ENCODE peak calls at places on chromosomes 16 and 17, in nine cellular contexts. One of them, this sample, is unnamed.

GRCh38 chr16:85552980-85553435 is 60.1 kb upstream of the GSE1 start:
- DNase-seq in SK-N-SH: peak; percentile 88
- DNase-seq in fibroblast of lung: no peak
- DNase-seq in ovary: no peak
- DNase-seq in esophagus muscularis mucosa: no peak
- DNase-seq in neuronal stem cell: no peak
- DNase-seq in H1: no peak
- DNase-seq in naive thymus-derived CD4-positive, alpha-beta T cell: no peak
- DNase-seq in left ventricle myocardium inferior: no peak
- DNase-seq in this sample: no peak

GRCh38 chr17:16584273-16584995 is 15.4 kb upstream of the ZNF287 start:
- DNase-seq in SK-N-SH: peak; percentile 95
- DNase-seq in fibroblast of lung: peak; percentile 75
- DNase-seq in ovary: peak; percentile 91
- DNase-seq in esophagus muscularis mucosa: peak; percentile 98
- DNase-seq in neuronal stem cell: peak; percentile 78
- DNase-seq in H1: peak; percentile 60
- DNase-seq in naive thymus-derived CD4-positive, alpha-beta T cell: peak; percentile 94
- DNase-seq in left ventricle myocardium inferior: peak; percentile 94
- DNase-seq in this sample: peak; percentile 95

GRCh38 chr17:45279898-45280297 is 18.0 kb upstream of the SPATA32 start:
- DNase-seq in SK-N-SH: no peak
- DNase-seq in fibroblast of lung: no peak
- DNase-seq in ovary: no peak
- DNase-seq in esophagus muscularis mucosa: no peak
- DNase-seq in neuronal stem cell: no peak
- DNase-seq in H1: no peak
- DNase-seq in naive thymus-derived CD4-positive, alpha-beta T cell: no peak
- DNase-seq in left ventricle myocardium inferior: peak; percentile 49
- DNase-seq in this sample: no peak

GRCh38 chr16:68377667-68378420 is 67.0 kb downstream of the PRMT7 start:
- DNase-seq in SK-N-SH: peak; percentile 89
- DNase-seq in fibroblast of lung: peak; percentile 33
- DNase-seq in ovary: no peak
- DNase-seq in esophagus muscularis mucosa: no peak
- DNase-seq in neuronal stem cell: no peak
- DNase-seq in H1: no peak
- DNase-seq in naive thymus-derived CD4-positive, alpha-beta T cell: no peak
- DNase-seq in left ventricle myocardium inferior: no peak
- DNase-seq in this sample: no peak

GRCh38 chr16:28974007-28974436 is 556 bp upstream of the SPNS1 start:
- DNase-seq in SK-N-SH: peak; percentile 78
- DNase-seq in fibroblast of lung: peak; percentile 52
- DNase-seq in ovary: peak; percentile 62
- DNase-seq in esophagus muscularis mucosa: no peak
- DNase-seq in neuronal stem cell: peak; percentile 59
- DNase-seq in H1: peak; percentile 15
- DNase-seq in naive thymus-derived CD4-positive, alpha-beta T cell: no peak
- DNase-seq in left ventricle myocardium inferior: peak; percentile 40
- DNase-seq in this sample: peak; percentile 61

GRCh38 chr17:73342549-73343167 is 30.9 kb upstream of the CDC42EP4 start:
- DNase-seq in SK-N-SH: no peak
- DNase-seq in fibroblast of lung: peak; percentile 74
- DNase-seq in ovary: no peak
- DNase-seq in esophagus muscularis mucosa: no peak
- DNase-seq in neuronal stem cell: peak; percentile 56
- DNase-seq in H1: no peak
- DNase-seq in naive thymus-derived CD4-positive, alpha-beta T cell: no peak
- DNase-seq in left ventricle myocardium inferior: no peak
- DNase-seq in this sample: no peak

GRCh38 chr16:86597880-86598606 is 19.7 kb downstream of the FOXL1 start:
- DNase-seq in SK-N-SH: no peak
- DNase-seq in fibroblast of lung: peak; percentile 70
- DNase-seq in ovary: no peak
- DNase-seq in esophagus muscularis mucosa: no peak
- DNase-seq in neuronal stem cell: no peak
- DNase-seq in H1: no peak
- DNase-seq in naive thymus-derived CD4-positive, alpha-beta T cell: no peak
- DNase-seq in left ventricle myocardium inferior: no peak
- DNase-seq in this sample: peak; percentile 83

GRCh38 chr17:48307814-48308411 is 122.1 kb downstream of the SKAP1 start:
- DNase-seq in SK-N-SH: peak; percentile 48
- DNase-seq in fibroblast of lung: peak; percentile 62
- DNase-seq in ovary: no peak
- DNase-seq in esophagus muscularis mucosa: no peak
- DNase-seq in neuronal stem cell: peak; percentile 23
- DNase-seq in H1: peak; percentile 15
- DNase-seq in naive thymus-derived CD4-positive, alpha-beta T cell: peak; percentile 34
- DNase-seq in left ventricle myocardium inferior: peak; percentile 23
- DNase-seq in this sample: no peak

GRCh38 chr17:18160128-18160856 is 23.3 kb upstream of the ALKBH5 start:
- DNase-seq in SK-N-SH: no peak
- DNase-seq in fibroblast of lung: no peak
- DNase-seq in ovary: no peak
- DNase-seq in esophagus muscularis mucosa: no peak
- DNase-seq in neuronal stem cell: no peak
- DNase-seq in H1: no peak
- DNase-seq in naive thymus-derived CD4-positive, alpha-beta T cell: no peak
- DNase-seq in left ventricle myocardium inferior: no peak
- DNase-seq in this sample: no peak

GRCh38 chr17:36928450-36929125 is 8.7 kb upstream of the LHX1 start:
- DNase-seq in SK-N-SH: no peak
- DNase-seq in fibroblast of lung: no peak
- DNase-seq in ovary: no peak
- DNase-seq in esophagus muscularis mucosa: no peak
- DNase-seq in neuronal stem cell: no peak
- DNase-seq in H1: no peak
- DNase-seq in naive thymus-derived CD4-positive, alpha-beta T cell: no peak
- DNase-seq in left ventricle myocardium inferior: no peak
- DNase-seq in this sample: no peak

GRCh38 chr17:36926226-36926625 is 11.0 kb upstream of the LHX1 start:
- DNase-seq in SK-N-SH: no peak
- DNase-seq in fibroblast of lung: no peak
- DNase-seq in ovary: no peak
- DNase-seq in esophagus muscularis mucosa: no peak
- DNase-seq in neuronal stem cell: no peak
- DNase-seq in H1: no peak
- DNase-seq in naive thymus-derived CD4-positive, alpha-beta T cell: no peak
- DNase-seq in left ventricle myocardium inferior: no peak
- DNase-seq in this sample: no peak

GRCh38 chr17:36923814-36924221 is 13.5 kb upstream of the LHX1 start:
- DNase-seq in SK-N-SH: no peak
- DNase-seq in fibroblast of lung: peak; percentile 65
- DNase-seq in ovary: no peak
- DNase-seq in esophagus muscularis mucosa: no peak
- DNase-seq in neuronal stem cell: no peak
- DNase-seq in H1: no peak
- DNase-seq in naive thymus-derived CD4-positive, alpha-beta T cell: no peak
- DNase-seq in left ventricle myocardium inferior: no peak
- DNase-seq in this sample: no peak

GRCh38 chr17:36930501-36930900 is 6.8 kb upstream of the LHX1 start:
- DNase-seq in SK-N-SH: no peak
- DNase-seq in fibroblast of lung: no peak
- DNase-seq in ovary: no peak
- DNase-seq in esophagus muscularis mucosa: no peak
- DNase-seq in neuronal stem cell: no peak
- DNase-seq in H1: no peak
- DNase-seq in naive thymus-derived CD4-positive, alpha-beta T cell: no peak
- DNase-seq in left ventricle myocardium inferior: no peak
- DNase-seq in this sample: no peak

GRCh38 chr17:36926701-36927100 is 10.6 kb upstream of the LHX1 start:
- DNase-seq in SK-N-SH: no peak
- DNase-seq in fibroblast of lung: no peak
- DNase-seq in ovary: no peak
- DNase-seq in esophagus muscularis mucosa: no peak
- DNase-seq in neuronal stem cell: no peak
- DNase-seq in H1: no peak
- DNase-seq in naive thymus-derived CD4-positive, alpha-beta T cell: no peak
- DNase-seq in left ventricle myocardium inferior: no peak
- DNase-seq in this sample: no peak
- H3K27me3 ChIP-seq in SK-N-SH: peaks cover 45% of the 10 kb centered on the region
- H3K27me3 ChIP-seq in fibroblast of lung: peaks cover 53% of the 10 kb centered on the region
- H3K27me3 ChIP-seq in ovary: peaks cover 2% of the 10 kb centered on the region
- H3K27me3 ChIP-seq in esophagus muscularis mucosa: peaks cover 39% of the 10 kb centered on the region
- H3K27me3 ChIP-seq in neuronal stem cell: peaks cover 17% of the 10 kb centered on the region
- H3K27me3 ChIP-seq in H1: peaks cover 42% of the 10 kb centered on the region
- H3K27me3 ChIP-seq in naive thymus-derived CD4-positive, alpha-beta T cell: peaks cover 27% of the 10 kb centered on the region
- H3K27me3 ChIP-seq in left ventricle myocardium inferior: peaks cover 100% of the 10 kb centered on the region
- H3K27me3 ChIP-seq in this sample: no peaks in the 10 kb centered on the region

GRCh38 chr17:38926290-38927070 is 1.1 kb downstream of the LASP1NB start:
- DNase-seq in SK-N-SH: no peak
- DNase-seq in fibroblast of lung: peak; percentile 60
- DNase-seq in ovary: no peak
- DNase-seq in esophagus muscularis mucosa: peak; percentile 37
- DNase-seq in neuronal stem cell: no peak
- DNase-seq in H1: no peak
- DNase-seq in naive thymus-derived CD4-positive, alpha-beta T cell: no peak
- DNase-seq in left ventricle myocardium inferior: no peak
- DNase-seq in this sample: no peak
- H3K27ac ChIP-seq in SK-N-SH: peak overlapping the region; percentile 73
- H3K27ac ChIP-seq in fibroblast of lung: no peak overlapping the region
- H3K27ac ChIP-seq in ovary: no peak overlapping the region
- H3K27ac ChIP-seq in esophagus muscularis mucosa: no peak overlapping the region
- H3K27ac ChIP-seq in neuronal stem cell: no peak overlapping the region
- H3K27ac ChIP-seq in H1: no peak overlapping the region
- H3K27ac ChIP-seq in naive thymus-derived CD4-positive, alpha-beta T cell: no peak overlapping the region
- H3K27ac ChIP-seq in left ventricle myocardium inferior: peak overlapping the region; percentile 53
- H3K27ac ChIP-seq in this sample: peak overlapping the region; percentile 32

GRCh38 chr16:20911361-20911760 is 10.8 kb downstream of the LYRM1 start:
- DNase-seq in SK-N-SH: no peak
- DNase-seq in fibroblast of lung: peak; percentile 76
- DNase-seq in ovary: no peak
- DNase-seq in esophagus muscularis mucosa: no peak
- DNase-seq in neuronal stem cell: no peak
- DNase-seq in H1: no peak
- DNase-seq in naive thymus-derived CD4-positive, alpha-beta T cell: no peak
- DNase-seq in left ventricle myocardium inferior: no peak
- DNase-seq in this sample: no peak
- H3K4me3 ChIP-seq in SK-N-SH: no peak overlapping the region
- H3K4me3 ChIP-seq in fibroblast of lung: no peak overlapping the region
- H3K4me3 ChIP-seq in ovary: no peak overlapping the region
- H3K4me3 ChIP-seq in esophagus muscularis mucosa: no peak overlapping the region
- H3K4me3 ChIP-seq in neuronal stem cell: no peak overlapping the region
- H3K4me3 ChIP-seq in H1: no peak overlapping the region
- H3K4me3 ChIP-seq in naive thymus-derived CD4-positive, alpha-beta T cell: no peak overlapping the region
- H3K4me3 ChIP-seq in left ventricle myocardium inferior: no peak overlapping the region
- H3K4me3 ChIP-seq in this sample: no peak overlapping the region

DNA sequence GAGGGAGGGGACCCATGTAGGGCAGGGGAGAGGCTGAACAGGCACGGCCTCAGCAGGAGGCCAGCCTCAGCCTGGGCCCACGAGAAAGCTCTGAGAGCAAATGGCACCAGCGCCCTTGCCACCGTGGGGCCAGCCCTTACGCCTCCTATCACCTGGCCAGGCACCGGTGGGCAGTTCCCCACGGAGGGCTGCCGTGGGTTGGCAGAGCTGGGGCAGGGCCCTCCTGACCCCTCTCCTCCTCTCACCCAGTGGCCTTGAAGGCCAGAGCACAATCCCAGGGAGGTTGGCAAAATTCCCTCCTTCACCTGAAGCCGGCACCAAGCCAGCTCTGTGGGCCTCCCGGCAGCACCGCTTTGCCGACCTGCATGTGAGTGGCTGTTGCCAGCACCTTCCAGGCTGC is 53.1 kb upstream of the ENPP7 start:
- DNase-seq in SK-N-SH: no peak
- DNase-seq in fibroblast of lung: no peak
- DNase-seq in ovary: no peak
- DNase-seq in esophagus muscularis mucosa: no peak
- DNase-seq in neuronal stem cell: no peak
- DNase-seq in H1: no peak
- DNase-seq in naive thymus-derived CD4-positive, alpha-beta T cell: no peak
- DNase-seq in left ventricle myocardium inferior: peak; percentile 8
- DNase-seq in this sample: no peak
- H3K27me3 ChIP-seq in SK-N-SH: peaks cover 10% of the 10 kb centered on the region
- H3K27me3 ChIP-seq in fibroblast of lung: no peaks in the 10 kb centered on the region
- H3K27me3 ChIP-seq in ovary: no peaks in the 10 kb centered on the region
- H3K27me3 ChIP-seq in esophagus muscularis mucosa: no peaks in the 10 kb centered on the region
- H3K27me3 ChIP-seq in neuronal stem cell: no peaks in the 10 kb centered on the region
- H3K27me3 ChIP-seq in H1: no peaks in the 10 kb centered on the region
- H3K27me3 ChIP-seq in naive thymus-derived CD4-positive, alpha-beta T cell: no peaks in the 10 kb centered on the region
- H3K27me3 ChIP-seq in left ventricle myocardium inferior: peaks cover 85% of the 10 kb centered on the region
- H3K27me3 ChIP-seq in this sample: no peaks in the 10 kb centered on the region

GRCh38 chr17:27247071-27247957 is 46.6 kb upstream of the WSB1 start:
- DNase-seq in SK-N-SH: no peak
- DNase-seq in fibroblast of lung: peak; percentile 71
- DNase-seq in ovary: no peak
- DNase-seq in esophagus muscularis mucosa: peak; percentile 92
- DNase-seq in neuronal stem cell: no peak
- DNase-seq in H1: no peak
- DNase-seq in naive thymus-derived CD4-positive, alpha-beta T cell: no peak
- DNase-seq in left ventricle myocardium inferior: peak; percentile 61
- DNase-seq in this sample: no peak
- H3K27ac ChIP-seq in SK-N-SH: no peak overlapping the region
- H3K27ac ChIP-seq in fibroblast of lung: peak overlapping the region; percentile 23
- H3K27ac ChIP-seq in ovary: no peak overlapping the region
- H3K27ac ChIP-seq in esophagus muscularis mucosa: peak overlapping the region; percentile 91
- H3K27ac ChIP-seq in neuronal stem cell: no peak overlapping the region
- H3K27ac ChIP-seq in H1: no peak overlapping the region
- H3K27ac ChIP-seq in naive thymus-derived CD4-positive, alpha-beta T cell: no peak overlapping the region
- H3K27ac ChIP-seq in left ventricle myocardium inferior: peak overlapping the region; percentile 90
- H3K27ac ChIP-seq in this sample: no peak overlapping the region

GRCh38 chr17:30913955-30914354 is 7.8 kb upstream of the ADAP2 start:
- DNase-seq in SK-N-SH: no peak
- DNase-seq in fibroblast of lung: no peak
- DNase-seq in ovary: no peak
- DNase-seq in esophagus muscularis mucosa: no peak
- DNase-seq in neuronal stem cell: no peak
- DNase-seq in H1: no peak
- DNase-seq in naive thymus-derived CD4-positive, alpha-beta T cell: no peak
- DNase-seq in left ventricle myocardium inferior: no peak
- DNase-seq in this sample: peak; percentile 1
- H3K4me3 ChIP-seq in SK-N-SH: no peak overlapping the region
- H3K4me3 ChIP-seq in fibroblast of lung: no peak overlapping the region
- H3K4me3 ChIP-seq in ovary: no peak overlapping the region
- H3K4me3 ChIP-seq in esophagus muscularis mucosa: no peak overlapping the region
- H3K4me3 ChIP-seq in neuronal stem cell: no peak overlapping the region
- H3K4me3 ChIP-seq in H1: no peak overlapping the region
- H3K4me3 ChIP-seq in naive thymus-derived CD4-positive, alpha-beta T cell: no peak overlapping the region
- H3K4me3 ChIP-seq in left ventricle myocardium inferior: no peak overlapping the region
- H3K4me3 ChIP-seq in this sample: no peak overlapping the region

This sample was measured in aorta.